ENCODE peak calls at places on chromosomes 11 and 22, in six cellular contexts. L, P, G, E, Y and A are unnamed samples.

GRCh38 chr11:40816976-40817375 is 642.5 kb downstream of the LRRC4C start:
- DNase-seq in L (no peak), P (no peak), G (no peak), E (no peak), Y (no peak), A (no peak)

GRCh38 chr22:46079093-46079860 is 71.0 kb upstream of the PPARA start:
- DNase-seq in L (peak), P (no peak), G (no peak), E (no peak), Y (no peak), A (peak)

GRCh38 chr11:129249351-129249750 is 57.2 kb upstream of the ARHGAP32 start:
- DNase-seq in L (no peak), P (peak), G (no peak), E (no peak), Y (no peak), A (peak)

GRCh38 chr11:19258651-19259230 is 18.0 kb upstream of the E2F8 start:
- DNase-seq in L (no peak), P (no peak), G (peak), E (no peak), Y (no peak), A (no peak)

GRCh38 chr11:134048028-134048427 is 20.8 kb upstream of the JAM3 start:
- DNase-seq in L (no peak), P (no peak), G (no peak), E (no peak), Y (no peak), A (peak)

GRCh38 chr11:90250970-90251369 is 28.1 kb upstream of the CHORDC1 start:
- DNase-seq in L (no peak), P (no peak), G (no peak), E (no peak), Y (no peak), A (no peak)

GRCh38 chr22:41481131-41481830 is 12.4 kb downstream of the ACO2 start:
- DNase-seq in L (peak), P (peak), G (no peak), E (no peak), Y (peak), A (no peak)

GRCh38 chr22:35400335-35400680 is 368 bp downstream of the MCM5 start:
- DNase-seq in L (no peak), P (no peak), G (no peak), E (no peak), Y (no peak), A (peak)

GRCh38 chr11:120057595-120058581 is 80.0 kb downstream of the TRIM29 start:
- DNase-seq in L (no peak), P (peak), G (peak), E (no peak), Y (peak), A (peak)

GRCh38 chr11:13596601-13597000 is 71.9 kb upstream of the FAR1 start:
- DNase-seq in L (no peak), P (no peak), G (no peak), E (no peak), Y (no peak), A (no peak)

GRCh38 chr11:122745111-122745510 is 89.6 kb downstream of the UBASH3B start:
- DNase-seq in L (no peak), P (no peak), G (no peak), E (no peak), Y (no peak), A (peak)

GRCh38 chr11:112644410-112645131 is 316.6 kb upstream of the NCAM1 start:
- DNase-seq in L (no peak), P (no peak), G (no peak), E (no peak), Y (no peak), A (no peak)

GRCh38 chr11:9029477-9029876 is 25.7 kb upstream of the NRIP3 start:
- DNase-seq in L (no peak), P (no peak), G (no peak), E (no peak), Y (no peak), A (no peak)

GRCh38 chr11:103281301-103281700 is 172.1 kb downstream of the DYNC2H1 start:
- DNase-seq in L (no peak), P (no peak), G (no peak), E (no peak), Y (no peak), A (no peak)

GRCh38 chr11:96014234-96014633 is 90.3 kb upstream of the MTMR2 start:
- DNase-seq in L (no peak), P (peak), G (no peak), E (peak), Y (no peak), A (peak)

GRCh38 chr11:43419460-43419859 is 60.7 kb downstream of the TTC17 start:
- DNase-seq in L (no peak), P (peak), G (no peak), E (peak), Y (no peak), A (no peak)

GRCh38 chr11:120001161-120002135 is 136.5 kb downstream of the TRIM29 start:
- DNase-seq in L (no peak), P (no peak), G (no peak), E (no peak), Y (no peak), A (no peak)

GRCh38 chr11:68976563-68976962 is 4.2 kb downstream of the MRGPRD start:
- DNase-seq in L (peak), P (no peak), G (no peak), E (no peak), Y (no peak), A (peak)

GRCh38 chr22:21025266-21025665 is 7.1 kb downstream of the SLC7A4 start:
- DNase-seq in L (no peak), P (no peak), G (no peak), E (no peak), Y (no peak), A (peak)

GRCh38 chr11:66317322-66317765 is 500 bp upstream of the CD248 start:
- DNase-seq in L (no peak), P (peak), G (no peak), E (no peak), Y (no peak), A (peak)

GRCh38 chr11:84833488-84834086 is 793.6 kb downstream of the DLG2 start:
- DNase-seq in L (no peak), P (no peak), G (no peak), E (no peak), Y (no peak), A (no peak)

GRCh38 chr11:14148653-14149273 is 186.2 kb downstream of the SPON1 start:
- DNase-seq in L (no peak), P (peak), G (no peak), E (peak), Y (no peak), A (no peak)

GRCh38 chr11:73359930-73360742 is 16.1 kb upstream of the RELT start:
- DNase-seq in L (no peak), P (peak), G (no peak), E (no peak), Y (no peak), A (peak)

GRCh38 chr11:91173701-91174100 is 950.9 kb upstream of the CHORDC1 start:
- DNase-seq in L (no peak), P (peak), G (no peak), E (no peak), Y (no peak), A (no peak)

GRCh38 chr11:10669258-10670033 is 24.1 kb downstream of the IRAG1 start:
- DNase-seq in L (no peak), P (peak), G (no peak), E (no peak), Y (no peak), A (no peak)

GRCh38 chr11:10670099-10670498 is 23.5 kb downstream of the IRAG1 start:
- DNase-seq in L (no peak), P (no peak), G (no peak), E (no peak), Y (no peak), A (no peak)

GRCh38 chr11:10674440-10674855 is 19.1 kb downstream of the IRAG1 start:
- DNase-seq in L (no peak), P (no peak), G (no peak), E (no peak), Y (peak), A (no peak)

GRCh38 chr11:10674991-10675440 is 18.5 kb downstream of the IRAG1 start:
- DNase-seq in L (no peak), P (no peak), G (no peak), E (no peak), Y (peak), A (no peak)

GRCh38 chr11:10673476-10674062 is 20.0 kb downstream of the IRAG1 start:
- DNase-seq in L (no peak), P (no peak), G (no peak), E (no peak), Y (no peak), A (no peak)
- H3K27ac ChIP-seq in L (peak), P (no peak), G (peak), E (no peak), Y (peak), A (no peak)

DNA sequence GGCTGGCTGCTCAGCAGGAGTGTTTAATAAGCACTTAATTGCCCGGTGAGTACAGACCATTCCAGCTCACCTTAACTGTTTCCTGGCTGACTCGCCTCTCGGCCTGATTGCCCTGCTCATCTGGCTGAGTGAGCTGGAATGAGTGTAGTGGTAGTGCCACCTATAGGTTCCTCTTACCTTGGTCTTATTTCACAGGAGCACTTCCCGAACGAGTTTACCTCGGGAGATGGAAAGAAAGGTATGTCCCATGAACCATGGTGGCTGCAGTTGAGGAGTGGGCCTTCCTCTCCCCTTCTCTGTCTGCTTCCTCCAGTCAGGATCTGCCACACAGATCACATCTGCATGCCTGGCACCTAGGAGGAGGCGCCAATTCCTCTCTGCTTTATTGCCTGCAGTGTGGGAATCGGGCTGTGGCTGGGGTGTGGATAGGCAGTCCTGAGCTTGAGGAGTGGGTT is 26.7 kb downstream of the UPB1 start:
- DNase-seq in L (peak), P (peak), G (no peak), E (peak), Y (no peak), A (peak)
- H3K4me3 ChIP-seq in L (no peak), P (no peak), G (no peak), E (no peak), Y (no peak), A (no peak)

DNA sequence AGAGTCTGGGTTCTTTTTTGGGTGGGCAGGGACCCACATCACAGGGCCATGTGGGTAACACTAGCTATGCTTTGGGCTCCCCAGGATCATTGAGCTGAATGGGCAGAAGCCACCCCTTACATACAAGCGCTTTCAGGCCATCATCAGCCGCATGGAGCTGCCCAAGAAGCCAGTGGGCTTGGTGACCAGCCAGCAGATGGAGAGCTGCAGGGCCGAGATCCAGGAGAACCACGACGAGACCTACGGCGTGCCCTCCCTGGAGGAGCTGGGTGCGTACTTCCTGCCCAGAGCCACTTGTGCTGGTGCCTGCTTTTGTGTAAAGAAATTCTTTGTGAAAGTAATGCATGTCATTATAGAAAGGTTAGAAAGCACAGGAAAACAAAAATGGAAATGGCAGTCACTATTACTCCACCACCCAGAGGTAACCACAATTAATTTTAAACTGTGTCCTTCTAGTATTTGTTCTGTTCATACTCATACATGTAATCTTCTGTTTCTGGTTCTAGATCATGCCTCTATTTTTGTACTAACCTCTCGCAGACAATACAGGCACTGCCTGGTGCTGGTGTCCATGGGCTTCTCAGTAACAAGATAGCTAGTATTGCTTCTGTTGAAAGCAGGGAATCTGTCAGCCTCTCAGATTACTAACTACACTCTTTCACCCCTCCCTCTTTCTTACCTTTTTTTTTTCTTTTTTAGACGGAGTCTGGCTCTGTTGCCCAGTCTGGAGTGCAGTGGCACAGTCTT is 13.7 kb downstream of the CRY2 start:
- DNase-seq in L (no peak), P (no peak), G (no peak), E (no peak), Y (no peak), A (no peak)
- H3K27ac ChIP-seq in L (peak), P (no peak), G (peak), E (no peak), Y (peak), A (peak)

GRCh38 chr11:124943242-124943641 is 7.4 kb upstream of the HEPACAM start:
- DNase-seq in L (no peak), P (no peak), G (no peak), E (no peak), Y (no peak), A (no peak)
- H3K4me3 ChIP-seq in L (no peak), P (no peak), G (no peak), E (no peak), Y (no peak), A (no peak)

DNA sequence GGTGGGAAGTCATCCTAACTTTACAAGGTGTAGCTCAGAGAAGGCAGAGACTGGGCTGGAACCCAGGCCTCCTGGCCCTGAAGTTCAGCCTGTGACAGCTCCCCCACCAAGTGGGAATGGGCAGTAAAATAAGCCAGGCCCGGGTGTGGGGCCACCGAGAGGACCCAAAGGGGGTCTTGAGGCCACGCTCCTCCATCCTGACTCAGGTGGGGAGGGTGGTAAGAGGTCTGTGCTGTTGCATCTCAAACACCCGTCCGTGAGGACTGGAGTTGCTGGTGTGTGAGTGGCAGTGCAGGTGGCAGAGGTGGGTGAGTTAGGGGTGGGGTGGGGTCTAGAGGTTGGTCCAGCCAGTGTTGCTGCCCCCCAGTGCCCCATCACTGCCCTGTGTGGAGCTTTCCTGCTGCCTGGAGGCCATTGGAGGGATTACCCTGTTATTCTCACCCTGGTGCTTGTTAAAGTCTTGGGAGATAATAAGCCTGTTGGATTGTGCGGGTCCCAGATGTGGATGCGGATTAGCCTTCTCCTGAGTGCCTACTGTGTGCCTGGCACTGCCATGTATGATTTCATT is 12.7 kb downstream of the SERPINH1 start:
- DNase-seq in L (no peak), P (no peak), G (no peak), E (no peak), Y (no peak), A (peak)
- H3K27ac ChIP-seq in L (no peak), P (no peak), G (peak), E (no peak), Y (no peak), A (no peak)

DNA sequence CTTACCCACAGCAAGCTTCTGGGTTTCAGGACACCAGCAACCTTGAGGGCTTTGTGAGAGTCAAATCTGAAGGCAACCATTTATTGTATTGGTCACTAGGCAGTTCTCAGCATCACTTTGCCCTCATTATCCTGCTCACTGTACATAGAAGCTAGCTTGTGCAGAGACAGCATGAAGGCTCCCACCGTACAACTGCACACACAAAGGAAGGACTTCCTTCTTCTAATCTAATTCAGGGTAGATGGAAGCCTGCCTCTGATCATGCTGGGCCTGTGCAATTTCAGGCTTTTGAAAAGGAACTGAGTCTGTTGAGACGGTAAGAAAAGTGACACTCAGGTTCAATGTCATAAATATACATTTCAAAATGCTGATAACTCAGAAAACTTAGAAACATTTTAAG is 183.4 kb upstream of the PITPNB start:
- DNase-seq in L (no peak), P (no peak), G (peak), E (no peak), Y (no peak), A (peak)
- H3K4me3 ChIP-seq in L (no peak), P (no peak), G (no peak), E (no peak), Y (no peak), A (no peak)

DNA sequence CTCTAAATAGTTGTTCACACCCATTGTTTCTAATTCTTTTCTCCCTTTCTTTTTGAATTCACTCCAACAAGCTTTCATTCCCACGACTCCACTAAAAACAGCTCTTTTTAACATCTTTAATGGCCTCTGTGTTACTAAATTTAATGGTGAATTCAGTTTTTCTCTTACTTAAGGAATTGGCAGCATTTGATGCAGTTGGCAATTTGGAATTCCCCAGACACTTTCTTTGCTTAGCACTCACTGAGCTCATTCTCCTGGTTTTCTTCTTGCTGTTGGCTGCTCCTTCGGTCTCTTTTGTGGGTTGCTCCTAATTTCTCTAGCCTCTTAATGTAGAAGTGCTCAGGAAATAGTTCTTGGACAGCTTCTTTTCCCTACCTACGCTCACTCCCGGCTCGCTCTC is 40.5 kb upstream of the OR9Q1 start:
- DNase-seq in L (no peak), P (no peak), G (no peak), E (no peak), Y (no peak), A (no peak)
- H3K27ac ChIP-seq in L (no peak), P (no peak), G (no peak), E (no peak), Y (no peak), A (no peak)

GRCh38 chr11:118610773-118611432 is 3.5 kb downstream of the PHLDB1 start:
- DNase-seq in L (peak), P (peak), G (peak), E (peak), Y (peak), A (peak)
- H3K4me3 ChIP-seq in L (peak), P (peak), G (peak), E (peak), Y (peak), A (peak)

DNA sequence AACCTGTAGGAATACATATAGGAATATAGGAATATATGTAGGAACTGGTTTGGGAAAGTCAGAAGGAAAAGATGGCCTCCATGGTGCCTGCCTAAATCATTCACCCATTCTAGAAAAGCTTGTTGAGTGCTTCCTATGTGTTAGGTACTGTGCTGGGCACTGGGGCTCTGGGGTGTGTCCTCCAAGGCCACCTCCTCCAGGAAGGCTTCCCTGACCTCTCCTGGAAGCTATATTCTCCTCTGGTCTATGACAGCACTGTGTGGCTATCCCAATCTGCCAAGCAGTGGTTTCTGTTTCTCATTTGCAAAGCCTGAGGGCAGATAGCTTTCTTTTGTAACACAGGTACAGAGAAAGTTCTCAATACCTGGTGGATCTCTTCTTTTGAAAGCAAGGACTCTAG is 30.2 kb downstream of the IRAG1 start:
- DNase-seq in L (no peak), P (no peak), G (no peak), E (no peak), Y (no peak), A (no peak)
- H3K27ac ChIP-seq in L (no peak), P (peak), G (peak), E (no peak), Y (no peak), A (no peak)

GRCh38 chr11:17075506-17075905 is 2.0 kb downstream of the RPS13 start:
- DNase-seq in L (no peak), P (no peak), G (no peak), E (no peak), Y (no peak), A (no peak)
- H3K4me3 ChIP-seq in L (peak), P (peak), G (no peak), E (no peak), Y (no peak), A (peak)